ENCODE peak calls at places on chromosomes 4 and X, in five cellular contexts. Z, K, V, Q and I are unnamed samples.

GRCh38 chr4:71288875-71289274 is 49.9 kb upstream of the SLC4A4 start:
- DNase-seq in Z (no peak), K (no peak), V (no peak), Q (peak; percentile 74), I (no peak)

GRCh38 chr4:76459291-76459723 is 24.3 kb downstream of the SHROOM3 start:
- DNase-seq in Z (no peak), K (no peak), V (no peak), Q (no peak), I (peak; percentile 85)

GRCh38 chrX:100864967-100865366 is 9.2 kb downstream of the NOX1 start:
- DNase-seq in Z (no peak), K (no peak), V (no peak), Q (no peak), I (peak; percentile 42)

GRCh38 chr4:141771889-141772830 is 135.8 kb downstream of the IL15 start:
- DNase-seq in Z (no peak), K (no peak), V (no peak), Q (no peak), I (no peak)

GRCh38 chr4:8788174-8788573 is 83.5 kb downstream of the HMX1 start:
- DNase-seq in Z (no peak), K (no peak), V (no peak), Q (no peak), I (no peak)

GRCh38 chr4:149176019-149176418 is 639.6 kb downstream of the IQCM start:
- DNase-seq in Z (no peak), K (no peak), V (no peak), Q (no peak), I (peak; percentile 63)

GRCh38 chr4:44927361-44928061 is 201.2 kb upstream of the GNPDA2 start:
- DNase-seq in Z (no peak), K (no peak), V (no peak), Q (no peak), I (peak; percentile 43)

GRCh38 chr4:560731-561211 is 15.3 kb downstream of the TMEM271 start:
- DNase-seq in Z (no peak), K (no peak), V (no peak), Q (no peak), I (no peak)

GRCh38 chr4:68304731-68305130 is 45.2 kb downstream of the YTHDC1 start:
- DNase-seq in Z (no peak), K (no peak), V (no peak), Q (no peak), I (no peak)

GRCh38 chr4:152039085-152039484 is 278.3 kb upstream of the GATB start:
- DNase-seq in Z (no peak), K (no peak), V (peak; percentile 89), Q (no peak), I (peak; percentile 2)

GRCh38 chr4:16125571-16126445 is 42.0 kb upstream of the PROM1 start:
- DNase-seq in Z (no peak), K (no peak), V (no peak), Q (no peak), I (no peak)

GRCh38 chr4:158783775-158784174 is 14.9 kb downstream of the FNIP2 start:
- DNase-seq in Z (no peak), K (no peak), V (peak; percentile 24), Q (no peak), I (peak; percentile 53)

GRCh38 chr4:77650787-77651186 is 45.2 kb downstream of the CXCL13 start:
- DNase-seq in Z (no peak), K (no peak), V (no peak), Q (no peak), I (no peak)

GRCh38 chrX:123849096-123849495 is 10.8 kb upstream of the XIAP start:
- DNase-seq in Z (no peak), K (no peak), V (no peak), Q (no peak), I (no peak)

GRCh38 chr4:6574747-6575502 is at the start of gene MAN2B2:
- DNase-seq in Z (peak; percentile 78), K (peak; percentile 87), V (peak; percentile 11), Q (peak; percentile 93), I (peak; percentile 78)

GRCh38 chr4:38381788-38382187 is 282.2 kb upstream of the KLF3 start:
- DNase-seq in Z (no peak), K (no peak), V (no peak), Q (no peak), I (no peak)

GRCh38 chrX:51747671-51748070 is 4.4 kb downstream of the GSPT2 start:
- DNase-seq in Z (no peak), K (no peak), V (no peak), Q (no peak), I (no peak)

GRCh38 chr4:24930136-24930535 is 17.3 kb upstream of the CCDC149 start:
- DNase-seq in Z (no peak), K (no peak), V (no peak), Q (no peak), I (peak; percentile 34)

GRCh38 chrX:19549838-19550237 is 34.5 kb upstream of the MAP3K15 start:
- DNase-seq in Z (no peak), K (no peak), V (no peak), Q (no peak), I (no peak)

GRCh38 chr4:7335363-7336066 is 99.2 kb downstream of the PSAPL1 start:
- DNase-seq in Z (peak; percentile 23), K (no peak), V (no peak), Q (peak; percentile 62), I (no peak)

GRCh38 chr4:111362891-111363290 is 740.0 kb upstream of the PITX2 start:
- DNase-seq in Z (no peak), K (no peak), V (no peak), Q (no peak), I (no peak)

GRCh38 chrX:120365320-120365719 is 3.4 kb downstream of the ATP1B4 start:
- DNase-seq in Z (no peak), K (no peak), V (no peak), Q (peak; percentile 63), I (peak; percentile 11)

GRCh38 chr4:90081432-90082195 is 45.6 kb upstream of the CCSER1 start:
- DNase-seq in Z (no peak), K (no peak), V (no peak), Q (no peak), I (no peak)

GRCh38 chr4:112422644-112423043 is 93.3 kb downstream of the NEUROG2 start:
- DNase-seq in Z (no peak), K (no peak), V (no peak), Q (no peak), I (no peak)

GRCh38 chr4:40214038-40214437 is 17.2 kb downstream of the RHOH start:
- DNase-seq in Z (no peak), K (no peak), V (no peak), Q (no peak), I (no peak)

GRCh38 chrX:12955882-12956703 is 18.8 kb upstream of the TMSB4X start:
- DNase-seq in Z (no peak), K (no peak), V (no peak), Q (peak; percentile 63), I (peak; percentile 62)

GRCh38 chr4:98521486-98521885 is 136.9 kb downstream of the TSPAN5 start:
- DNase-seq in Z (no peak), K (no peak), V (no peak), Q (no peak), I (no peak)

GRCh38 chr4:43331226-43332078 is 438.9 kb downstream of the GRXCR1 start:
- DNase-seq in Z (no peak), K (no peak), V (no peak), Q (no peak), I (peak; percentile 85)

GRCh38 chr4:118742050-118742449 is 56.9 kb downstream of the METTL14 start:
- DNase-seq in Z (no peak), K (no peak), V (no peak), Q (no peak), I (no peak)
- H3K4me3 ChIP-seq in Z (no peak overlapping the region), K (no peak overlapping the region), V (no peak overlapping the region), Q (no peak overlapping the region), I (no peak overlapping the region)

DNA sequence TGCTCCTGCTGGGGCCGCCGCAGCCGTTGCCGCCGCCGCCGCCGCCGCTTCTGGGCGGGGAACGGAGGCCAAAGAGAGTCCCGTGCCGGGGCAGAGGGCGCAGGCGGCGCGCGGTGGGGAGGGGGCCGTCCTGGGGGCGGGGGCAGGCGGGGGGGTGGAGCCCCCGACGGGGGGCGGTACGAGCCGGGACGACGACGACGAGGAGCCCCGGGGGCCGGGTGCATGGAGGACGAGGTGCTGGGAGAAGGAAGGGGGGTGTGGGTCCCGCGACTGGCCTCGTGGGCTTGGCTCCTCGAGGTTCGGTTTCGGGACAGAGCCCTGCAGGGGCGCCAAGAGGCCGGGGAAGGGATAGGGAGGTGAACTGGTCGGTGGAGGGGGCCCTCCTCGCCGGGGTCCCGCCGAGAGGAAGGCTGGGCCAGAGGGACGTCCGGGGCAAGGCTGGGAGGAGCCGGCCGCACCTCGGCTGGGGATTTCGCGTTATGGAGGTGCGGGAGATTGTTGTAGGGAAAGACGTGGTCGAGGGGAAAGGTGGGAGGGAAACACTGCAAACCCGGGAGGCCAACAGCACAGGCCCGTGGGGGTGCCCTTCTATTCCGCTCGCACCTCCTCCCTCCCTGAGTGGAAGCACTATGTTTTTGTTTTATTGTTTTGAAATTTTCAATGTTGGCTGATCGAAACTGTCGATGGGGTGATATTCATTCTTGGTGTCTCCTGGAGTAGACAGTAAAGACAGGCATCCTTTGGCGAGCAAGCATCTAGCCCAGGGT is 1.9 kb downstream of the BCORL1 start:
- DNase-seq in Z (no peak), K (no peak), V (no peak), Q (no peak), I (no peak)
- H3K4me3 ChIP-seq in Z (peak overlapping the region; percentile 9), K (no peak overlapping the region), V (peak overlapping the region; percentile 62), Q (no peak overlapping the region), I (peak overlapping the region; percentile 46)

DNA sequence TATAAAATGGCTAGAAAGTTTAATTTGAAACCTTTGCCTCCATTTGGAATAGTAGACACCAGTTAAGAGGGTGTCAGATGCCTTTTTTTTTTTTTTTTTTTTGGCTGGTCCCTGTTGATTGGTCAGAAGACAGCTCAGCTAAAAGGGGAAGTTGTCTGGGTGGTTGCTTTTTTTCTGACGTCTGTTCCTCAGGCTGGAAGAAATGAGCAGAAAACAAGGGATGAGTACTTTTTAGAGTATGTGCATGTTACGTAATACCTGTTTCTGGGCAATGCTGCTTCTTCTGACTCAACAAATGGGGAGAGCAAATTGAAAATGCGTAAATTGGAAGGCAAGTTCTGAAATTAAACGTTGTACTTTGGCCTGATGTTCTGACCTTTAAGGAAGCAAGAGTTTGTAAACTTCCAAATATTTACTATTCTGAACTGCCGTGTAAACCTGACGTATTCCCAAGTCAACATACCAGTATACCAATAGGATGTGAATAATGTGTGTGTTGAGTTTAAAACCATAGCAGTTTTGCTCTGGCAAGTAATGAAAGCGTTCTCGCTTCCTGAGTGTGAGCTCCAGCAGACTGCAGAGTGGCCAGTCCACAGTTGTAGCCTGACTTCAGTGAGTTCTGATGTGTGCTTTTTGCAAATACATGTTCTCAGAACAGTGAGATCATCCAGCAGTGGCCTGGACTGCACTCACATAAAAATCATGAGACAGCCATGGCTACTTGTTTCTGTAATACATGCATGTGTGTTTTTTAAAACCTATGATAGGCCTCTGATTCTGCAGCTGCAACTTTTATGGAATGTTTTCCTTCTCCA is 1.7 kb downstream of the SAT1 start:
- DNase-seq in Z (no peak), K (no peak), V (no peak), Q (no peak), I (peak; percentile 58)
- H3K4me3 ChIP-seq in Z (peak overlapping the region; percentile 3), K (peak overlapping the region; percentile 71), V (peak overlapping the region; percentile 82), Q (peak overlapping the region; percentile 53), I (peak overlapping the region; percentile 83)

DNA sequence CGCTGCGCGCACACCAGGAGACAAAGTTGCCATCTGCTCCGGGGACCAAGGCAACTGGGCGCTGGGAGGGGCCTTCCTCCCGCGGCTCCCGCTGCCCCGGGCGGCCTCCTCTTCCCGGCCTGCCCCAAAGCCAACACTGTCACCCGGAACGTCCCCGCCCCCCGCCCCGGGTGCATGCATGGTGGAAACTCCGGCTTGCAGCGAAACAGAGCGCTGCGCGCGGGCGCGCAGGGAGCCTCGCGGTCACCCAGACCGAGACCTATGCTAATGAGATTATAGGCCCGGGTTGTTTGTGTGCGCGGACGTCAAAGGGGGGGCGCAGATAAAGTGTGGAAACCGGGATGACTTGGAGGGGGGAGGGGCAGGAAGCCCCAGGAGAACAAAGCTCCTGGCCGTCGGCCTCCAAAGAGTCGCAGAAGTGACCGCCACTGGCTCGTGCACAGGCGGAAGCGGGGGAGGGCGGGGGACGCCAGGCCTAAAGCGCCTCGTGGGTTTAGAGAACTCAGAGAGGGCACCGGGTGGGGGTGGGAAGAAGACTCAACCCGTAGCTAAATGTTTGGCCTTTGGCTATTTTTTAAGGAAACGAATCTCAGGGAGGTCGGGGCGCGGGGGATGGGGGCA is 88.8 kb downstream of the BCOR start:
- DNase-seq in Z (no peak), K (no peak), V (no peak), Q (no peak), I (no peak)
- H3K4me3 ChIP-seq in Z (no peak overlapping the region), K (no peak overlapping the region), V (no peak overlapping the region), Q (peak overlapping the region; percentile 29), I (no peak overlapping the region)